ENCODE peak calls at places on chromosomes 2 and 18, in four cellular contexts. Q is HFF-Myc, R is brain microvascular endothelial cell, K is foreskin fibroblast. N is an unnamed sample.

GRCh38 chr2:100320547-100321180 is 1.6 kb downstream of the LONRF2 start:
- DNase-seq in Q (no peak), R (no peak), K (no peak), N (peak)

GRCh38 chr2:199738723-199739412 is 112.1 kb downstream of the FTCDNL1 start:
- DNase-seq in R (no peak), Q (no peak), K (peak), N (no peak)

GRCh38 chr2:237421542-237422047 is 7.6 kb upstream of the COL6A3 start:
- DNase-seq in K (peak), R (peak), Q (peak), N (peak)

GRCh38 chr2:156322681-156323211 is 9.8 kb downstream of the NR4A2 start:
- DNase-seq in K (peak), R (no peak), Q (no peak), N (no peak)

GRCh38 chr18:51151568-51152511 is 45.6 kb downstream of the MEX3C start:
- DNase-seq in Q (no peak), K (no peak), R (no peak), N (no peak)

GRCh38 chr2:147364597-147364996 is 480.2 kb upstream of the ACVR2A start:
- DNase-seq in R (no peak), Q (no peak), K (no peak), N (no peak)

GRCh38 chr2:217903859-217904613 is 98.8 kb downstream of the TNS1 start:
- DNase-seq in R (peak), K (peak), Q (no peak), N (no peak)

GRCh38 chr18:57951999-57952774 is 91.8 kb upstream of the NEDD4L start:
- DNase-seq in R (no peak), K (no peak), Q (no peak), N (no peak)

GRCh38 chr2:84395819-84396218 is 63.3 kb downstream of the SUCLG1 start:
- DNase-seq in R (peak), Q (no peak), K (peak), N (no peak)

GRCh38 chr18:34977787-34978532 is 63.3 kb upstream of the MAPRE2 start:
- DNase-seq in R (peak), K (peak), Q (no peak), N (no peak)

GRCh38 chr2:140696449-140696848 is 1434.4 kb downstream of the LRP1B start:
- DNase-seq in R (no peak), K (no peak), Q (no peak), N (no peak)

GRCh38 chr18:53687002-53687401 is 537.5 kb downstream of the MBD2 start:
- DNase-seq in Q (no peak), R (no peak), K (peak), N (no peak)

GRCh38 chr2:39504790-39505335 is 67.8 kb upstream of the MAP4K3 start:
- DNase-seq in Q (no peak), R (no peak), K (peak), N (no peak)

GRCh38 chr18:51921862-51922261 is 418.1 kb upstream of the DCC start:
- DNase-seq in K (no peak), Q (no peak), R (no peak), N (no peak)

GRCh38 chr2:158979775-158980174 is 11.3 kb downstream of the TANC1 start:
- DNase-seq in K (peak), R (no peak), Q (no peak), N (no peak)

GRCh38 chr18:57581301-57581934 is 5.1 kb downstream of the FECH start:
- DNase-seq in R (no peak), Q (no peak), K (no peak), N (no peak)

GRCh38 chr2:1769703-1770422 is 25.5 kb upstream of the PXDN start:
- DNase-seq in K (peak), Q (peak), R (peak), N (peak)

GRCh38 chr2:149611100-149611820 is 23.7 kb upstream of the MMADHC start:
- DNase-seq in K (no peak), R (no peak), Q (no peak), N (no peak)
- TF ChIP-seq CTCF in K (no peak), R (peak), Q (no peak), N (peak)

DNA sequence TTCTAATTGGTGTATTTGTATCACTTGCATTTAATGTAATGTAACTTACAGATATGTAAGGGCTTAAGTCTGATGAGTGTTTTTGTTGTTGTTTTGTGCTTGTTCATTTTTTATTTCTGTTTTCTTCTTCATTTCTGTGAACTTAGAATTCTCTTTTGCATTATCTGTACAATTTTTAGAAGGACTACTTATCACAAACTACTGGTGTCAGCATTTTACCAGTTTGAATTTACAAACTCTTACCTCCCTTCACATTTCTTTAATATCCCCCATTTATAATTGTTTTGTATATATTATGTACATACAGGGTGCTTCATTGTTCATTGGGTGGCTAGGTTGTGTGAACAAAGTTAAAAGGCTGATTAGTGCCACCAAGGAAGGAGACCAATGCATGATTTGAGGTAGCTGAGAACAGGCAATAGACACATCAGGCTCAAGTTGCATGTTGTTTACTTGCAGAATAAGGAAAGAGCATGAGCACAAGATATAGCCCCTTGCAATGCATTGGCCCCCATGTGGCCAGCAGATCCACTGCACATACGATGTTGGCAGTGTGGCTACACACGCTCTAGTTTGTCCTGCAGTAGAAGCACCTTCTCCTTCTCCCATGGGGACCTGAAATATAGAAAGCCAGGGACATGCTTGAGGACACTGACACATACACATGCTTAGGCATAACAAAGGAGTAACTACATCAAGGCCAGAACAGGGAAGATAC is 198.2 kb downstream of the CD8B2 start:
- DNase-seq in R (no peak), K (no peak), Q (no peak), N (no peak)
- TF ChIP-seq CTCF in R (peak), K (no peak), Q (no peak), N (no peak)

GRCh38 chr2:191713837-191714236 is 35.9 kb downstream of the NABP1 start:
- DNase-seq in R (no peak), K (no peak), Q (no peak), N (no peak)
- TF ChIP-seq CTCF in R (peak), K (no peak), Q (no peak), N (peak)

GRCh38 chr2:46294185-46294836 is 2.9 kb upstream of the EPAS1 start:
- DNase-seq in R (no peak), Q (no peak), K (peak), N (no peak)
- TF ChIP-seq CTCF in R (peak), Q (peak), K (peak), N (peak)

GRCh38 chr2:232535761-232536530 is 3.5 kb upstream of the CHRNG start:
- DNase-seq in Q (no peak), R (no peak), K (no peak), N (no peak)
- TF ChIP-seq CTCF in Q (no peak), R (no peak), K (no peak), N (no peak)

GRCh38 chr2:14960686-14961324 is 328.3 kb downstream of the LRATD1 start:
- DNase-seq in R (no peak), K (no peak), Q (no peak), N (no peak)
- TF ChIP-seq CTCF in R (no peak), K (no peak), Q (no peak), N (no peak)

DNA sequence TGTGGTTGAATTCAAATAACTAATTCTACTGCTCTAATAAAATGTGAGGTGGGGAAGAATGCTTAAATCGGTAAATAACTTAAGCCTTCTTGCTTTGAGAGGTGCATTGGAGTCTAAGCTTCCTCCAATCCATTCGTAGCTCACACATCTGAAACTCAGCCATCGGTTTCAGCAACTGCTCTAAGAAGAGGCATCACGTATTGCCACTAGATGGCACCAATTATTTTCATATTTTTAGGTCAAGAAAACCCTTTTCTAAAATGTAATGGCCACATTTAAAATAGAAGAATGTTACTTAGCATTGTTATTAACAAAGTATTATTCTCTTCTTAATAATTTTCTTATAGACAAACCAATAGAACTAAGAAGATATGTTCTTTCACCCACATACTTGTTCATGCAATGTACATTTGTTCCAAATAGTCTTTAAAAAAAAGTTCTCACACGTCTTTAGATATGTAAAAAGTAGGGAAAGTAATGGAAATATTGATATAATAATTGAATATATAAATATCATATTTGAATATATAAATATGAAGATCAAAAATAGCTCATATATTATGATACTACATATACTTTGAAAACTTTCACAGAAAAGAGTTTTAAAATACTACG is 229.8 kb downstream of the CCDC178 start:
- DNase-seq in K (peak), Q (no peak), R (peak), N (no peak)
- TF ChIP-seq CTCF in K (peak), Q (peak), R (peak), N (peak)

GRCh38 chr2:120512321-120512710 is 166.4 kb downstream of the INHBB start:
- DNase-seq in K (no peak), Q (no peak), R (no peak), N (no peak)
- TF ChIP-seq CTCF in K (no peak), Q (no peak), R (peak), N (no peak)

GRCh38 chr2:24122-24521 is 22.2 kb downstream of the FAM110C start:
- DNase-seq in K (no peak), R (no peak), Q (no peak), N (no peak)

GRCh38 chr2:19508-19907 is 26.8 kb downstream of the FAM110C start:
- DNase-seq in K (no peak), R (no peak), Q (no peak), N (no peak)

GRCh38 chr2:23283-23682 is 23.0 kb downstream of the FAM110C start:
- DNase-seq in K (no peak), R (no peak), Q (no peak), N (no peak)

GRCh38 chr2:18402-19271 is 27.7 kb downstream of the FAM110C start:
- DNase-seq in K (no peak), Q (no peak), R (no peak), N (no peak)
- TF ChIP-seq CTCF in K (peak), Q (peak), R (peak), N (peak)

N was measured in LNCaP clone FGC.